ENCODE peak calls at places on chromosomes 12 and 14, in nine cellular contexts. M is GM23248, E is endothelial cell of umbilical vein, X is hepatocyte, C is astrocyte, Y is HCT116, B is fibroblast of lung, J is PC-9, L is H9. U is an unnamed sample.
A peak's percentile ranks its signal among the peaks of the same experiment; 100 is the strongest.

GRCh38 chr12:78229491-78230209 is 399.0 kb downstream of the NAV3 start:
- DNase-seq in M (peak; percentile 66), E (peak; percentile 47), X (peak; percentile 51), C (peak; percentile 36), Y (peak; percentile 44), B (peak; percentile 54), J (no peak), L (peak; percentile 71), U (peak; percentile 60)

GRCh38 chr14:72783741-72784140 is 110.2 kb downstream of the DPF3 start:
- DNase-seq in M (no peak), E (no peak), X (no peak), C (no peak), Y (no peak), B (no peak), J (no peak), L (no peak), U (no peak)

GRCh38 chr14:77988966-77989365 is 181.2 kb upstream of the NRXN3 start:
- DNase-seq in M (peak; percentile 92), E (no peak), X (no peak), C (peak; percentile 97), Y (no peak), B (peak; percentile 98), J (no peak), L (no peak), U (no peak)

GRCh38 chr12:95181103-95181502 is 36.2 kb downstream of the FGD6 start:
- DNase-seq in M (no peak), E (no peak), X (no peak), C (no peak), Y (no peak), B (no peak), J (no peak), L (no peak), U (no peak)

GRCh38 chr12:100954118-100954517 is 159.5 kb downstream of the ANO4 start:
- DNase-seq in M (no peak), E (no peak), X (no peak), C (no peak), Y (no peak), B (no peak), J (no peak), L (no peak), U (no peak)

GRCh38 chr12:20716037-20716436 is 20.9 kb downstream of the SLCO1C1 start:
- DNase-seq in M (no peak), E (no peak), X (peak; percentile 13), C (no peak), Y (peak; percentile 3), B (no peak), J (no peak), L (peak; percentile 65), U (no peak)

GRCh38 chr12:97984951-97985350 is 522.3 kb downstream of the RMST start:
- DNase-seq in M (no peak), E (no peak), X (no peak), C (no peak), Y (no peak), B (no peak), J (no peak), L (no peak), U (no peak)

GRCh38 chr12:120252071-120252906 is 13.2 kb downstream of the PXN start:
- DNase-seq in M (no peak), E (peak; percentile 1), X (no peak), C (no peak), Y (no peak), B (no peak), J (no peak), L (no peak), U (no peak)

GRCh38 chr14:36245223-36245622 is 68.7 kb upstream of the PTCSC3 start:
- DNase-seq in M (no peak), E (no peak), X (no peak), C (no peak), Y (no peak), B (no peak), J (no peak), L (no peak), U (no peak)

GRCh38 chr12:2548095-2548494 is 246.7 kb upstream of the FKBP4 start:
- DNase-seq in M (no peak), E (no peak), X (no peak), C (no peak), Y (no peak), B (no peak), J (no peak), L (no peak), U (no peak)

GRCh38 chr12:118374126-118374725 is 1.5 kb upstream of the TAOK3 start:
- DNase-seq in M (peak; percentile 6), E (no peak), X (no peak), C (no peak), Y (no peak), B (no peak), J (no peak), L (no peak), U (no peak)

GRCh38 chr12:13000935-13001724 is 1.1 kb upstream of the HEBP1 start:
- DNase-seq in M (peak; percentile 83), E (peak; percentile 61), X (peak; percentile 87), C (peak; percentile 29), Y (peak; percentile 18), B (peak; percentile 53), J (peak; percentile 56), L (peak; percentile 75), U (peak; percentile 45)

GRCh38 chr14:104263671-104264358 is 125.4 kb downstream of the KIF26A start:
- DNase-seq in M (no peak), E (no peak), X (no peak), C (no peak), Y (no peak), B (no peak), J (no peak), L (peak; percentile 16), U (no peak)

GRCh38 chr14:81942071-81942470 is 408.4 kb upstream of the SEL1L start:
- DNase-seq in M (no peak), E (no peak), X (no peak), C (no peak), Y (no peak), B (no peak), J (no peak), L (no peak), U (no peak)

GRCh38 chr14:22394616-22395015 is 194.4 kb downstream of the DAD1 start:
- DNase-seq in M (no peak), E (no peak), X (no peak), C (no peak), Y (no peak), B (no peak), J (no peak), L (no peak), U (no peak)

GRCh38 chr12:132475304-132476037 is 14.5 kb upstream of the FBRSL1 start:
- DNase-seq in M (peak; percentile 43), E (no peak), X (no peak), C (no peak), Y (no peak), B (no peak), J (no peak), L (no peak), U (peak; percentile 68)

GRCh38 chr14:74538411-74539391 is 45.1 kb downstream of the ISCA2 start:
- DNase-seq in M (no peak), E (no peak), X (no peak), C (no peak), Y (no peak), B (no peak), J (no peak), L (no peak), U (no peak)

GRCh38 chr12:44379827-44380226 is 496.3 kb downstream of the NELL2 start:
- DNase-seq in M (no peak), E (no peak), X (no peak), C (no peak), Y (no peak), B (no peak), J (no peak), L (peak; percentile 42), U (no peak)

GRCh38 chr12:4107911-4108697 is 165.5 kb upstream of the CCND2 start:
- DNase-seq in M (no peak), E (no peak), X (no peak), C (no peak), Y (no peak), B (no peak), J (no peak), L (no peak), U (no peak)

GRCh38 chr12:6934110-6934509 is 6.4 kb downstream of the ATN1 start:
- DNase-seq in M (peak; percentile 42), E (peak; percentile 56), X (no peak), C (peak; percentile 52), Y (no peak), B (peak; percentile 67), J (no peak), L (no peak), U (no peak)

GRCh38 chr14:62002636-62003035 is 240.4 kb downstream of the SNAPC1 start:
- DNase-seq in M (peak; percentile 34), E (peak; percentile 6), X (no peak), C (no peak), Y (no peak), B (no peak), J (no peak), L (no peak), U (no peak)

GRCh38 chr14:24339284-24340151 is at the start of gene RIPK3:
- DNase-seq in M (peak; percentile 42), E (peak; percentile 23), X (peak; percentile 70), C (no peak), Y (no peak), B (no peak), J (no peak), L (peak; percentile 58), U (no peak)

GRCh38 chr12:30484658-30485057 is 211.0 kb downstream of the IPO8 start:
- DNase-seq in M (peak; percentile 1), E (no peak), X (no peak), C (no peak), Y (no peak), B (no peak), J (no peak), L (no peak), U (no peak)

GRCh38 chr12:114443607-114444421 is 37.9 kb upstream of the TBX5 start:
- DNase-seq in M (no peak), E (no peak), X (no peak), C (no peak), Y (no peak), B (no peak), J (no peak), L (peak; percentile 53), U (no peak)
- H3K9me3 ChIP-seq in M (no peaks in the 10 kb centered on the region), E (no peaks in the 10 kb centered on the region), X (no peaks in the 10 kb centered on the region), C (peaks cover 2% of the 10 kb centered on the region), Y (no peaks in the 10 kb centered on the region), B (no peaks in the 10 kb centered on the region), J (no peaks in the 10 kb centered on the region), L (no peaks in the 10 kb centered on the region), U (peaks cover 2% of the 10 kb centered on the region)

GRCh38 chr14:99401196-99401595 is 79.5 kb downstream of the SETD3 start:
- DNase-seq in M (no peak), E (no peak), X (no peak), C (no peak), Y (no peak), B (no peak), J (no peak), L (no peak), U (no peak)
- H3K79me2 ChIP-seq in M (no peaks in the 10 kb centered on the region), E (no peaks in the 10 kb centered on the region), X (no peaks in the 10 kb centered on the region), C (no peaks in the 10 kb centered on the region), Y (no peaks in the 10 kb centered on the region), B (no peaks in the 10 kb centered on the region), J (no peaks in the 10 kb centered on the region), L (no peaks in the 10 kb centered on the region), U (no peaks in the 10 kb centered on the region)

GRCh38 chr14:56160058-56160457 is 41.8 kb downstream of the PELI2 start:
- DNase-seq in M (no peak), E (no peak), X (no peak), C (no peak), Y (no peak), B (no peak), J (no peak), L (no peak), U (no peak)
- H3K9me3 ChIP-seq in M (no peaks in the 10 kb centered on the region), E (no peaks in the 10 kb centered on the region), X (no peaks in the 10 kb centered on the region), C (no peaks in the 10 kb centered on the region), Y (no peaks in the 10 kb centered on the region), B (no peaks in the 10 kb centered on the region), J (peaks cover 8% of the 10 kb centered on the region), L (no peaks in the 10 kb centered on the region), U (no peaks in the 10 kb centered on the region)

GRCh38 chr12:121918679-121919038 is 267 bp downstream of the CFAP251 start:
- DNase-seq in M (no peak), E (no peak), X (no peak), C (no peak), Y (no peak), B (no peak), J (no peak), L (no peak), U (no peak)
- H3K79me2 ChIP-seq in M (no peaks in the 10 kb centered on the region), E (no peaks in the 10 kb centered on the region), X (no peaks in the 10 kb centered on the region), C (peaks cover under 1% of the 10 kb centered on the region), Y (no peaks in the 10 kb centered on the region), B (no peaks in the 10 kb centered on the region), J (no peaks in the 10 kb centered on the region), L (no peaks in the 10 kb centered on the region), U (no peaks in the 10 kb centered on the region)